ENCODE peak calls at places on chromosomes 4 and X, in six cellular contexts. I is heart right ventricle, C is keratinocyte, N is GM12878, M is cardiac fibroblast, V is neural progenitor cell. F is an unnamed sample.

GRCh38 chrX:55668084-55668483 is 44.9 kb downstream of the FOXR2 start:
- DNase-seq in N (no peak), V (no peak), I (no peak), C (no peak), M (no peak), F (no peak)

GRCh38 chrX:153603131-153603656 is 4.3 kb upstream of the CCNQ start:
- DNase-seq in I (no peak), M (no peak), N (no peak), C (no peak), V (no peak), F (no peak)

GRCh38 chr4:178165909-178166308 is 723.7 kb upstream of the AGA start:
- DNase-seq in N (no peak), C (no peak), I (no peak), V (no peak), M (no peak), F (no peak)

GRCh38 chr4:128716325-128716724 is 93.2 kb upstream of the JADE1 start:
- DNase-seq in N (no peak), I (no peak), M (no peak), V (no peak), C (no peak), F (no peak)

GRCh38 chr4:5206391-5206790 is 155.1 kb downstream of the STK32B start:
- DNase-seq in V (no peak), N (no peak), C (no peak), I (peak; percentile 15), M (peak; percentile 42), F (no peak)

GRCh38 chr4:162163892-162164759 is at the start of gene FSTL5:
- DNase-seq in V (peak; percentile 95), C (no peak), I (peak; percentile 24), M (peak; percentile 9), N (no peak), F (peak; percentile 14)

GRCh38 chrX:150062292-150063137 is 124.2 kb upstream of the EOLA2 start:
- DNase-seq in M (peak; percentile 60), I (peak; percentile 29), V (no peak), C (no peak), N (no peak), F (no peak)

GRCh38 chr4:155666701-155667537 is at the start of gene GUCY1A1:
- DNase-seq in V (peak; percentile 77), I (peak; percentile 43), N (no peak), M (no peak), C (no peak), F (peak; percentile 66)

GRCh38 chrX:19063030-19063429 is 59.2 kb downstream of the ADGRG2 start:
- DNase-seq in V (no peak), C (no peak), N (no peak), M (peak; percentile 25), I (no peak), F (no peak)

GRCh38 chr4:122099896-122100295 is 52.2 kb upstream of the BLTP1 start:
- DNase-seq in I (no peak), V (no peak), N (no peak), C (no peak), M (peak; percentile 7), F (no peak)

GRCh38 chr4:101200561-101200960 is 146.8 kb downstream of the PPP3CA start:
- DNase-seq in N (no peak), I (no peak), V (no peak), C (no peak), M (peak; percentile 97), F (no peak)

GRCh38 chrX:132822634-132823012 is 135.8 kb downstream of the HS6ST2 start:
- DNase-seq in N (no peak), M (no peak), I (no peak), C (no peak), V (no peak), F (no peak)

DNA sequence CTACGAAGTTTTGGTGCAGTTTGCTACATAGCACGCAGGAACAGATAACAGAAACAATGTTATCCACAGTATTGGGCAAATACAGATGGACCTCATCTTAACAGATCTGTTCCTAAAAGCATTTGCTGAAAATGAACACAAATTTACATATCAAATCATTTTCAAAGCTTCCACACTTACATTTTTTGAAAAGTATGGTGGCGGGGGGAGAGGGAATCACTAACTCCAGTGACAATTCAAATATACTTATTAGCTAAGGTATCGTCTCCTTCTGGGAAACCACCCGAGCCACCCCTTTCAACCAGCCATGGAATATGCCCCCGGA is 175.0 kb downstream of the NSUN7 start:
- DNase-seq in M (no peak), C (no peak), I (no peak), N (no peak), V (no peak), F (no peak)
- TF ChIP-seq CTCF in M (no peak), C (no peak), I (no peak), N (no peak), V (no peak), F (no peak)

DNA sequence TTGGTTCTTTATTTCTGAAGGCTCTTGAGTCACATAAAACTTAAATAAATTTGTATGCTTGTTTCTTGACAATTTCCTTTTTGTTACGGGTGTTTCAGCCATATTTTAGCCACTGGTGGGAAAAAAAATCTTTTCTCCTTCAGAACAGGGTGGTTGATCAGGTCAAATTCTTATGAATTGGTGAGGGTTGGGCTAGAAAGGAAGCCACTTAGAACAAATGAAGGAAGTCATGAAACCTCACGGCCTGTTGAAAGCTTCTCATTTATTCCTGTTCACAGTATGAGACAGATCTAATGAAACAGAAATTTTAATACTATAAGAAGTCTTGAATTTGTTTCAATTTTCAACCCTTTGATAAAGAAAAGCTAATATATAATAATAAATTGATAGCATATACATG is 12.1 kb upstream of the PDLIM5 start:
- DNase-seq in I (no peak), C (no peak), M (no peak), V (no peak), N (no peak), F (no peak)
- TF ChIP-seq CTCF in I (no peak), C (no peak), M (no peak), V (no peak), N (no peak), F (no peak)

GRCh38 chr4:154585369-154586018 is 5.0 kb downstream of the FGA start:
- DNase-seq in N (no peak), M (no peak), I (no peak), C (no peak), V (no peak), F (no peak)
- TF ChIP-seq CTCF in N (no peak), M (no peak), I (no peak), C (no peak), V (no peak), F (no peak)

GRCh38 chrX:70332600-70332999 is 42.7 kb downstream of the KIF4A start:
- DNase-seq in N (no peak), M (no peak), I (no peak), V (no peak), C (no peak), F (no peak)
- TF ChIP-seq CTCF in N (no peak), M (no peak), I (no peak), V (peak; percentile 16), C (peak; percentile 27), F (no peak)

F was measured in GM20000.